ENCODE peak calls at places on chromosomes 11 and 22, in six cellular contexts. E, L, N, Y, R and I are unnamed samples.

GRCh38 chr11:2825261-2825885 is 60.2 kb downstream of the CDKN1C start:
- DNase-seq in R (peak), L (peak), N (peak), E (no peak), Y (no peak), I (no peak)

GRCh38 chr11:95593101-95593500 is 196.5 kb downstream of the FAM76B start:
- DNase-seq in L (no peak), Y (no peak), E (no peak), N (peak), R (no peak), I (no peak)

GRCh38 chr11:112498701-112499100 is 238.0 kb upstream of the PLET1 start:
- DNase-seq in R (no peak), N (no peak), Y (no peak), E (no peak), L (no peak), I (no peak)

GRCh38 chr22:36493690-36494110 is 12.3 kb upstream of the TXN2 start:
- DNase-seq in E (no peak), L (no peak), N (no peak), Y (peak), R (peak), I (peak)

GRCh38 chr11:5226732-5227327 is at the start of gene HBB:
- DNase-seq in L (no peak), N (no peak), R (no peak), E (no peak), Y (no peak), I (no peak)

GRCh38 chr11:22634897-22635629 is 9.4 kb upstream of the FANCF start:
- DNase-seq in Y (no peak), N (peak), L (no peak), R (no peak), E (peak), I (no peak)

GRCh38 chr11:14124345-14124744 is 161.8 kb downstream of the SPON1 start:
- DNase-seq in L (no peak), N (peak), E (no peak), R (no peak), Y (no peak), I (no peak)

GRCh38 chr11:2027710-2028109 is 30.1 kb upstream of the H19 start:
- DNase-seq in N (no peak), L (no peak), Y (no peak), R (no peak), E (no peak), I (no peak)

GRCh38 chr11:92211576-92212167 is 12.9 kb upstream of the FAT3 start:
- DNase-seq in Y (no peak), L (no peak), R (no peak), E (peak), N (peak), I (no peak)

GRCh38 chr22:24744638-24745037 is 29.9 kb downstream of the PIWIL3 start:
- DNase-seq in L (no peak), N (no peak), R (no peak), Y (no peak), E (no peak), I (no peak)

GRCh38 chr11:130162733-130163132 is 3.2 kb downstream of the ST14 start:
- DNase-seq in R (no peak), Y (peak), L (no peak), E (no peak), N (peak), I (no peak)

GRCh38 chr11:73969091-73969490 is 13.6 kb downstream of the UCP2 start:
- DNase-seq in N (no peak), E (no peak), L (no peak), Y (no peak), R (no peak), I (no peak)

GRCh38 chr11:4606231-4607015 is 1.6 kb downstream of the TRIM68 start:
- DNase-seq in L (no peak), N (peak), E (no peak), Y (no peak), R (no peak), I (no peak)

GRCh38 chr11:62727007-62727832 is at the start of gene HNRNPUL2:
- DNase-seq in Y (peak), N (peak), L (peak), E (peak), R (peak), I (peak)

GRCh38 chr11:10894666-10895065 is 36.8 kb upstream of the ZBED5 start:
- DNase-seq in R (no peak), N (no peak), E (no peak), Y (no peak), L (no peak), I (no peak)

GRCh38 chr11:10895285-10895684 is 37.4 kb upstream of the ZBED5 start:
- DNase-seq in R (no peak), N (no peak), Y (no peak), L (no peak), E (no peak), I (no peak)

GRCh38 chr11:10891321-10891720 is 33.5 kb upstream of the ZBED5 start:
- DNase-seq in R (no peak), Y (no peak), E (no peak), L (no peak), N (no peak), I (no peak)

GRCh38 chr11:10892250-10892649 is 34.4 kb upstream of the ZBED5 start:
- DNase-seq in R (no peak), N (no peak), E (no peak), L (no peak), Y (peak), I (no peak)

GRCh38 chr11:10893713-10894112 is 35.9 kb upstream of the ZBED5 start:
- DNase-seq in Y (no peak), L (no peak), N (peak), E (no peak), R (no peak), I (no peak)
- TF ChIP-seq CTCF in Y (no peak), L (peak), N (no peak), E (no peak), R (peak), I (no peak)

GRCh38 chr11:11545285-11546275 is 76.2 kb downstream of the GALNT18 start:
- DNase-seq in N (no peak), Y (no peak), L (no peak), R (no peak), E (no peak), I (no peak)
- TF ChIP-seq CTCF in N (no peak), Y (no peak), L (no peak), R (no peak), E (no peak), I (no peak)

GRCh38 chr11:75465701-75466531 is 32.9 kb upstream of the KLHL35 start:
- DNase-seq in E (no peak), L (no peak), N (no peak), R (no peak), Y (no peak), I (no peak)
- TF ChIP-seq CTCF in E (no peak), L (no peak), N (no peak), R (no peak), Y (no peak), I (no peak)

GRCh38 chr11:65436412-65437032 is 13.9 kb downstream of the NEAT1 start:
- DNase-seq in R (no peak), E (no peak), Y (no peak), N (peak), L (no peak), I (no peak)

GRCh38 chr11:65435981-65436411 is 13.4 kb downstream of the NEAT1 start:
- DNase-seq in Y (no peak), L (no peak), R (no peak), E (no peak), N (peak), I (no peak)

GRCh38 chr11:65439331-65440181 is 17.0 kb downstream of the NEAT1 start:
- DNase-seq in R (no peak), L (no peak), E (peak), N (peak), Y (no peak), I (no peak)

GRCh38 chr11:65438257-65439151 is 15.9 kb downstream of the NEAT1 start:
- DNase-seq in E (no peak), Y (no peak), N (no peak), R (no peak), L (no peak), I (no peak)

DNA sequence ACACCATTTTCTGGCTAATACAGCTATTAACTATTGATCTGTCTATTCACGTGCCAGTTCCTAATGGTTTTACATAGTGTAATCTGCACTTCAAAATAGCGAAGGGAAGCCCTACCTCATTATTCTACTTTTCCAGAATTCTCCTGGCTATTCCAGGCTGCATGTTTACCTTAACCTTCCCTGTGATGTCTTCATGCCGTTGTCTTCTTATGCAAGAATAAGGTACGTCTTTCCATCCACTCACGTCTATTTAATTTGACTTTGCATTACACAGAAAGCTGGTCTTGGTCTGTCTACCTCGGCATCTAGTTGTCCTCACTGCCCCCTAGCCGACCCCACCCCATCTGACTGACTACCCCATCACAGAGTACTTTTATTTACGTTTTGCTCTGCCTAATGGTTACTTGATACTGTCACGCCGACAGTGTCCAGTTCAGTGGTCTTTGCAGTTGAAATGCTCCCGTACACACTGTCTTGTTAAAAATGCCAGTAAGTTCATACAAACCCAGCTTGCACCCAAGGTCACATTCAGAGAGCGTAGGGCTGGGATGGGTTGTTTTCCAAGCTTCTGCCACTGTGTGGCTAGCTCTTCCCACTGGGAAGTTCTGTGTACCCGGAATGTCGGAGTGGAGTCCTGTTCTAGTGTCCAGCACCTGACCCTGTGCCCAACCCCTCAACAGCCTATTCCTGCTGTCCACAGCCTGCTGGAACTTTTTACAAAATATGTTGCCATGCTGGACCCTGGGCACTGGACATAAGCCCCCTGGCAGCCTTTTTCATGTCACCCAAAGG is 15.0 kb downstream of the NEAT1 start:
- DNase-seq in E (no peak), N (no peak), R (no peak), Y (no peak), L (no peak), I (no peak)
- TF ChIP-seq CTCF in E (no peak), N (no peak), R (no peak), Y (no peak), L (no peak), I (no peak)

GRCh38 chr11:12581923-12582322 is 92.3 kb upstream of the TEAD1 start:
- DNase-seq in N (peak), L (no peak), R (no peak), Y (no peak), E (no peak), I (no peak)

GRCh38 chr11:12573707-12574106 is 100.5 kb upstream of the TEAD1 start:
- DNase-seq in E (no peak), N (no peak), R (no peak), L (no peak), Y (no peak), I (no peak)

GRCh38 chr11:12577746-12578644 is 96.2 kb upstream of the TEAD1 start:
- DNase-seq in L (no peak), Y (no peak), N (no peak), R (no peak), E (no peak), I (no peak)
- TF ChIP-seq CTCF in L (no peak), Y (no peak), N (no peak), R (no peak), E (no peak), I (no peak)

GRCh38 chr11:85109141-85109540 is 518.0 kb downstream of the DLG2 start:
- DNase-seq in E (no peak), L (no peak), Y (peak), R (no peak), N (no peak), I (no peak)
- TF ChIP-seq CTCF in E (no peak), L (no peak), Y (no peak), R (no peak), N (no peak), I (no peak)

DNA sequence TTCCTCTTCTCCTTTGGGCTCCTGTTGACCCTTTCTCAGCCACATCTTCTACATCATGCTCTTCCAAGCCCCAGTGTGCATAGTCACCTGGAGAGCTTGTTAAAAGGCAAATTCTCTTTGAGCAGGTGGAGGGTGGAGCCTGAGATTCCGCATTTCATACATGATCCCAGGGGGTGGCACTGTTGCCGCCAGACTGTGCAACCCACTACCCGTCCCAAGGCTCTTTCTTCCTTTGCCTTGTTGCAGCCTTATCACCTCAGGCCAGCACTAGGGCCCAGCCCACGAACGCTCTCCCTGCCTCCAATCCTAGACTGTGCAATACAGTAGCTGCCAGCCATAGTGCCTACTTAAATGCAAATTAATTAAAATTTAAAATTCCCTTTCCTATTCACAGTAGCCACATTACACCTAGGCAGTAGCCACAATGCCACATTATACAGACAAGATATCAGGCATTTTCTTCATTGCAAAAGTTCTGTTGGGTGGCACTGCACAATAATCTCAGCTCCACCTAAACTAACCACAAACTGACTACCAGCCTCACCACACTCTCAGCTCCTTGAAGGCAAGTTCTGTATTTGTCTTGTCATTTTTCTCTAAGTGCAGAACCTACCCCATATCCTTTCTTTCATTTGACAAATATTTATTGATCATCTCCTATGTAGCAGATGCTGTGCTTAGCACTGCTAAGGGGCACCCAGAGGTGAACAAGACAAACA is 4.6 kb upstream of the KCNJ5 start:
- DNase-seq in Y (peak), N (peak), L (no peak), R (no peak), E (no peak), I (no peak)
- TF ChIP-seq CTCF in Y (peak), N (peak), L (no peak), R (peak), E (peak), I (no peak)

GRCh38 chr11:118640332-118641154 is 33.1 kb downstream of the PHLDB1 start:
- DNase-seq in E (no peak), N (peak), R (no peak), Y (no peak), L (no peak), I (no peak)
- TF ChIP-seq CTCF in E (peak), N (peak), R (no peak), Y (no peak), L (peak), I (no peak)